ENCODE peak calls at places on chromosomes 12 and 14, in seven cellular contexts. L is IMR-90, W is mesenchymal stem cell, Y is H1, B is neuronal stem cell, U is trophoblast cell, J is H9. F is an unnamed sample.
A peak's percentile ranks its signal among the peaks of the same experiment; 100 is the strongest.

GRCh38 chr12:19382111-19382526 is 57.2 kb upstream of the AEBP2 start:
- DNase-seq in J (peak; percentile 43), W (peak; percentile 86), U (peak; percentile 64), Y (peak; percentile 13), B (no peak), L (peak; percentile 93), F (peak; percentile 36)

GRCh38 chr14:50937325-50937724 is 7.0 kb downstream of the PYGL start:
- DNase-seq in J (no peak), Y (no peak), B (no peak), W (peak; percentile 68), L (peak; percentile 80), U (peak; percentile 93), F (no peak)

GRCh38 chr12:88418856-88419497 is 161.3 kb downstream of the KITLG start:
- DNase-seq in L (peak; percentile 73), Y (no peak), B (no peak), U (no peak), J (no peak), W (peak; percentile 38), F (peak; percentile 6)

GRCh38 chr14:75216427-75217006 is 40.1 kb upstream of the TMED10 start:
- DNase-seq in L (no peak), B (no peak), U (no peak), J (no peak), W (no peak), Y (no peak), F (no peak)

GRCh38 chr12:131102991-131103609 is 149.4 kb downstream of the ADGRD1 start:
- DNase-seq in L (no peak), J (peak; percentile 35), W (no peak), U (no peak), Y (no peak), B (peak; percentile 20), F (peak; percentile 25)

GRCh38 chr12:103924761-103925641 is 5.2 kb upstream of the HSP90B1 start:
- DNase-seq in W (peak; percentile 75), U (no peak), L (peak; percentile 88), J (no peak), Y (no peak), B (no peak), F (peak; percentile 47)

GRCh38 chr14:21526672-21527319 is 650 bp upstream of the SALL2 start:
- DNase-seq in W (no peak), J (peak; percentile 86), L (no peak), B (peak; percentile 84), U (no peak), Y (peak; percentile 78), F (peak; percentile 86)

GRCh38 chr14:79580414-79580813 is 630.9 kb downstream of the DIO2 start:
- DNase-seq in U (no peak), J (no peak), B (no peak), L (no peak), Y (no peak), W (no peak), F (no peak)

GRCh38 chr12:56983386-56983785 is 23.0 kb downstream of the ZBTB39 start:
- DNase-seq in J (no peak), U (no peak), L (no peak), Y (no peak), W (no peak), B (no peak), F (no peak)

GRCh38 chr12:103851127-103851526 is 10.1 kb upstream of the NT5DC3 start:
- DNase-seq in J (no peak), W (no peak), Y (no peak), L (peak; percentile 49), B (no peak), U (no peak), F (no peak)

GRCh38 chr12:53336137-53336785 is at the start of gene SP7:
- DNase-seq in L (no peak), Y (no peak), J (no peak), B (no peak), U (no peak), W (no peak), F (no peak)

GRCh38 chr12:11648514-11649412 is 711 bp upstream of the ETV6 start:
- DNase-seq in B (peak; percentile 84), J (peak; percentile 87), W (peak; percentile 88), U (peak; percentile 86), L (peak; percentile 82), Y (peak; percentile 39), F (peak; percentile 93)

GRCh38 chr14:31939934-31940333 is 137.2 kb upstream of the ARHGAP5 start:
- DNase-seq in B (no peak), W (no peak), Y (no peak), U (no peak), J (no peak), L (no peak), F (no peak)

GRCh38 chr14:99254391-99255009 is 17.5 kb downstream of the BCL11B start:
- DNase-seq in U (no peak), W (no peak), L (no peak), Y (no peak), B (no peak), J (no peak), F (no peak)

GRCh38 chr12:95415451-95415850 is 58.5 kb upstream of the METAP2 start:
- DNase-seq in Y (no peak), U (no peak), W (no peak), B (no peak), J (no peak), L (no peak), F (no peak)

GRCh38 chr14:50067723-50068495 is 48.5 kb downstream of the VCPKMT start:
- DNase-seq in W (no peak), J (no peak), L (peak; percentile 81), B (no peak), U (no peak), Y (no peak), F (peak; percentile 22)

GRCh38 chr14:72154645-72155378 is 222.6 kb downstream of the RGS6 start:
- DNase-seq in U (no peak), B (no peak), J (no peak), L (no peak), Y (no peak), W (no peak), F (no peak)

GRCh38 chr14:105087308-105087962 is 22.2 kb upstream of the GPR132 start:
- DNase-seq in B (no peak), Y (no peak), J (peak; percentile 40), W (peak; percentile 38), L (peak; percentile 56), U (peak; percentile 91), F (peak; percentile 47)

GRCh38 chr14:101215266-101215665 is 311.7 kb upstream of the RTL1 start:
- DNase-seq in W (no peak), Y (no peak), U (no peak), L (no peak), B (no peak), J (peak; percentile 4), F (no peak)

GRCh38 chr12:124743479-124744272 is 120.0 kb downstream of the SCARB1 start:
- DNase-seq in U (peak; percentile 94), Y (no peak), J (no peak), L (no peak), B (no peak), W (peak; percentile 66), F (no peak)

GRCh38 chr12:113061061-113061694 is 4.6 kb downstream of the DTX1 start:
- DNase-seq in J (peak; percentile 23), Y (no peak), W (no peak), L (no peak), U (no peak), B (no peak), F (no peak)

GRCh38 chr14:24232645-24233537 is at the start of gene GMPR2:
- DNase-seq in J (no peak), U (peak; percentile 54), W (peak; percentile 26), Y (no peak), B (no peak), L (no peak), F (no peak)

GRCh38 chr12:1474567-1475153 is 119.7 kb downstream of the FBXL14 start:
- DNase-seq in U (peak; percentile 15), J (no peak), L (peak; percentile 97), B (peak; percentile 48), W (peak; percentile 83), Y (peak; percentile 15), F (peak; percentile 21)

GRCh38 chr14:48526307-48526706 is 850.9 kb upstream of the MDGA2 start:
- DNase-seq in L (no peak), U (no peak), J (no peak), B (no peak), Y (no peak), W (no peak), F (no peak)
- H2BK5ac ChIP-seq in L (no peak overlapping the region), U (no peak overlapping the region), J (no peak overlapping the region), B (no peak overlapping the region), Y (no peak overlapping the region), W (no peak overlapping the region), F (no peak overlapping the region)

GRCh38 chr12:16504200-16504599 is 101.8 kb downstream of the LMO3 start:
- DNase-seq in U (no peak), L (no peak), J (no peak), W (no peak), B (no peak), Y (no peak), F (no peak)

GRCh38 chr12:16509411-16509810 is 96.6 kb downstream of the LMO3 start:
- DNase-seq in W (no peak), J (no peak), Y (no peak), U (no peak), B (no peak), L (no peak), F (no peak)

DNA sequence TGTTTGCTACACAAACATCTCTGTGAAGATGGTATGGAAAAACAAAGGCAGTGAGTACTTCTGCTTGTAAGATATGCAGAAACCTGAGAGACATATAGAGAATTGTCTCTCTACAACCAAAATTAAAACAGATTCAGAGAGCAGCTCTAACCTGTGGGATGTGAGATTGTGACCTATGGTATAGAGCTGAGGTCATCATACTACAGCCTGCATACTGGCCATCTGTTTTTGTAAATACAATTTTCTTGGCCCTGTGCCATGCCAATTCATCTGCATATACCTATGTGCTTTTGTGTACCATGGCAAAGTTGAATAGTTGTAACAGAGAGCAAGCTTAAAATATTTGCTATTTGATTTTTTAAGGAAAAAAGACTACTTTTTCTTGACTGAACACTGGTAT is 99.6 kb downstream of the LMO3 start:
- DNase-seq in J (no peak), W (no peak), L (no peak), U (no peak), Y (no peak), B (no peak), F (no peak)
- H2BK5ac ChIP-seq in J (no peak overlapping the region), W (no peak overlapping the region), L (no peak overlapping the region), U (no peak overlapping the region), Y (no peak overlapping the region), B (no peak overlapping the region), F (no peak overlapping the region)

GRCh38 chr12:47308672-47309071 is 228.9 kb upstream of the AMIGO2 start:
- DNase-seq in Y (no peak), U (no peak), J (no peak), B (no peak), W (no peak), L (no peak), F (no peak)
- H2BK5ac ChIP-seq in Y (no peak overlapping the region), U (no peak overlapping the region), J (no peak overlapping the region), B (no peak overlapping the region), W (no peak overlapping the region), L (no peak overlapping the region), F (no peak overlapping the region)

GRCh38 chr12:74242088-74242487 is 295.5 kb upstream of the ATXN7L3B start:
- DNase-seq in Y (no peak), L (no peak), U (no peak), W (no peak), B (no peak), J (no peak), F (no peak)
- H2BK5ac ChIP-seq in Y (no peak overlapping the region), L (no peak overlapping the region), U (no peak overlapping the region), W (no peak overlapping the region), B (no peak overlapping the region), J (no peak overlapping the region), F (no peak overlapping the region)

GRCh38 chr14:88901991-88902390 is 77.5 kb downstream of the TTC8 start:
- DNase-seq in U (no peak), B (no peak), L (no peak), Y (no peak), J (no peak), W (no peak), F (no peak)
- H2BK5ac ChIP-seq in U (no peak overlapping the region), B (no peak overlapping the region), L (no peak overlapping the region), Y (no peak overlapping the region), J (no peak overlapping the region), W (no peak overlapping the region), F (no peak overlapping the region)